ENCODE peak calls at places on chromosomes 16 and 17, in six cellular contexts. A, D, S, C, Z and L are unnamed samples.

GRCh38 chr17:6437466-6437865 is 2.5 kb upstream of the AIPL1 start:
- DNase-seq in D (no peak), C (no peak), Z (no peak), S (no peak), A (no peak), L (no peak)

GRCh38 chr17:42436401-42436800 is 13.3 kb upstream of the CAVIN1 start:
- DNase-seq in S (no peak), C (no peak), Z (no peak), D (peak), A (no peak), L (no peak)

GRCh38 chr16:57797216-57797525 is 5.1 kb downstream of the KIFC3 start:
- DNase-seq in A (no peak), S (no peak), C (no peak), D (no peak), Z (no peak), L (no peak)

GRCh38 chr17:27466748-27467375 is 10.6 kb downstream of the KSR1 start:
- DNase-seq in Z (no peak), C (peak), A (peak), S (no peak), D (no peak), L (peak)

GRCh38 chr17:74514632-74515035 is 16.6 kb downstream of the CD300LB start:
- DNase-seq in S (no peak), C (no peak), D (no peak), A (no peak), Z (peak), L (no peak)

GRCh38 chr16:75114179-75114945 is 2.2 kb downstream of the LDHD start:
- DNase-seq in C (no peak), S (no peak), Z (no peak), A (no peak), D (no peak), L (no peak)

GRCh38 chr17:7839890-7840260 is 5.9 kb downstream of the KDM6B start:
- DNase-seq in C (no peak), A (no peak), D (peak), Z (no peak), S (no peak), L (no peak)

GRCh38 chr17:30554839-30555751 is 77.9 kb downstream of the GOSR1 start:
- DNase-seq in C (no peak), D (peak), Z (no peak), S (peak), A (no peak), L (no peak)

GRCh38 chr16:5314377-5314776 is 216.8 kb upstream of the EEF2KMT start:
- DNase-seq in Z (no peak), D (no peak), S (no peak), C (no peak), A (no peak), L (no peak)

GRCh38 chr17:81926451-81927144 is 937 bp downstream of the MAFG start:
- DNase-seq in D (peak), C (no peak), S (no peak), A (peak), Z (peak), L (peak)

GRCh38 chr17:44279586-44280344 is 11.8 kb upstream of the SLC4A1 start:
- DNase-seq in Z (peak), C (peak), D (peak), A (no peak), S (peak), L (no peak)

DNA sequence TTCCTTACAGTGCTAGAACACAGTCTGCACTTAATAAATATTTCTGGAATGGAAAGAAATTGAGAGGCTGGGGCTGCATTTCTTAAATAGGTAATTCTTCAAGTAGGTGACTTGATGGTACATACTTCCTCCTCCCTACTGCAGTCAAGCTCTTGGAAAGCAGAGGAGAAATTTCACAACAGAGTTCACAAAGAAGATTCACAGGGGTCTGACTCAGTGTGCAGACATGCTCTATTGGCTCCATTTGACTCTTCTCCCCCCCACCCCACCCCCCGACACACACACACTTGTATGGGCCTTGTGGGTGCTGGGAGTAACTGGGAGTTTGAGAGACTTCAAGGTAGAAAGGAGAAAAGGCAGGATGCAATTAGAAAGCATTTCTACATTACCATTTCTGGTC is 6.2 kb upstream of the MYOCD start:
- DNase-seq in D (no peak), Z (no peak), C (no peak), A (no peak), S (no peak), L (no peak)
- TF ChIP-seq TAF1 in D (no peak), Z (no peak), C (no peak), A (no peak), S (no peak), L (no peak)

GRCh38 chr16:85449195-85449884 is 163.8 kb upstream of the GSE1 start:
- DNase-seq in A (no peak), C (no peak), S (no peak), D (peak), Z (no peak), L (no peak)

GRCh38 chr16:85447657-85448313 is 165.3 kb upstream of the GSE1 start:
- DNase-seq in S (no peak), Z (no peak), D (no peak), C (no peak), A (no peak), L (no peak)

GRCh38 chr16:85449885-85450245 is 163.3 kb upstream of the GSE1 start:
- DNase-seq in Z (no peak), A (no peak), D (no peak), C (no peak), S (no peak), L (no peak)

GRCh38 chr16:85446846-85447656 is 166.1 kb upstream of the GSE1 start:
- DNase-seq in Z (no peak), A (no peak), C (peak), S (no peak), D (no peak), L (no peak)

DNA sequence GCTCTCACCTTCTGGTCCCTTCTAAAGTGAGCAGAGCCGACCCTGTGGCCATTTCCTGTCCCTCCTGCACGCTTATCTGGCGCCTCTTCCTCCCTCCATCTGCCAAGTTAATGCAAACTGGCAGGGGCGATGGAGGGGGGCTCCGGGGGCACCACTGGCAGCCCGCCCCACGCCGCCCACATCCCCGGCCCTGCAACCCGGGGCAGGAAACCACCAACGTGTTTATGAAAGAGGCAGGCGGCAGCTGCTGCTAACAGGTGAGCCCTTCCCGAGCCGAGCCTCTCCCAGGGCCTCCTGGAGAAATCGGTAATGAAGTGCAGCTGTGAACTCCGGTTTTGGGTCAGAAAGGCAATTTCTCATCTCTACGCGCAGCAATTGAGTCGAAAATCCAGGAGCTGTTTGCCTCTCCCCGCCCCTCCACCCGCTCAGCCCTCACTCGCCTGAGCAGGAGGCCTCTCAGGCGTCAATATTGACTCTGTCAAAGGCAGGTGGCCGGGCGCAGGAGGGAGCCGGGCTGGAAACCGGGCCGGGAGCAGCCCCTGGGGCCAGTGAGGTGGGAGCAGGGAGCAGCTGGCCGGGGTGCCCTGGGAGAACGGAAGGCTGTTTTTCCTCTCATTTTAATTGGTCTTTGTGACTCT is 164.4 kb upstream of the GSE1 start:
- DNase-seq in A (no peak), Z (no peak), D (peak), C (no peak), S (no peak), L (no peak)
- TF ChIP-seq POLR2AphosphoS5 in A (no peak), Z (no peak), D (no peak), C (no peak), S (no peak), L (no peak)

DNA sequence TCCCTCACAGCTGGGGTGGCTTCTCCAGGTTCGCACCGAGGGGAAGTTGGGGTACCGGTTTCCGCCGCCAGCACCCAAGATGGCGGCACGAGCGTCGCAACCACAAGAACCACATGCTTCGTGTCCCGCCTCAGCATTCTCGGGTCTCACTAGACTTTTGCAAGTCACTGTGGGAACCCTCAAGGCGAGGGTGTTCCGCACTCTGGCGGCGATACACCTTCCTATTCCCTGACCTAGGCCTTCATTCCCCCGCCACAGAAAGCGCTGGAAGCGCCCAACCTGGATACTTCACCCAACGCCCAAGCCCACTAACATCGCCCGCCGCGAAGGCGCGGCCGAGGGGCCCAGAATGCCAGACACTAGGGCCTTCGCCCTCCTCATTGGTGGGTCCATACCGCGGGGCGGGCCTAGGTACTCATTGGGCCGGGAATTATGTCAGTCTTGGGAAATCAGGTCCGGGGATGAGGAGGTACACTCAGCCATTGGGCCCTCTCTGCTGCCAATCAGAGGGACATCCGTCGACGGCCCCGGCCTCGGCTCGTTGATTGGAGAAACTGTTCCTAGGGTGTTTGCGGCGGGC is 328 bp upstream of the NFE2L1 start:
- DNase-seq in D (peak), S (peak), C (peak), Z (peak), A (peak), L (peak)
- TF ChIP-seq POLR2A in D (peak), S (peak), C (peak), Z (peak), A (peak), L (peak)

GRCh38 chr17:5123343-5124124 is 7.7 kb downstream of the USP6 start:
- DNase-seq in D (no peak), A (no peak), S (no peak), C (no peak), Z (no peak), L (no peak)
- TF ChIP-seq TAF1 in D (no peak), A (no peak), S (no peak), C (no peak), Z (no peak), L (no peak)

GRCh38 chr17:28718317-28718672 is 627 bp upstream of the RAB34 start:
- DNase-seq in A (no peak), Z (no peak), C (no peak), D (no peak), S (no peak), L (no peak)

GRCh38 chr17:28716740-28717577 is 709 bp downstream of the RAB34 start:
- DNase-seq in D (no peak), Z (no peak), A (no peak), S (no peak), C (no peak), L (no peak)

GRCh38 chr17:28718990-28719433 is 773 bp upstream of the RPL23A start:
- DNase-seq in S (no peak), D (no peak), Z (no peak), C (no peak), A (no peak), L (no peak)

GRCh38 chr17:28715217-28715616 is 2.5 kb downstream of the RAB34 start:
- DNase-seq in D (no peak), Z (no peak), A (no peak), C (no peak), S (no peak), L (no peak)

GRCh38 chr17:28717578-28718316 is at the start of gene RAB34:
- DNase-seq in Z (no peak), S (peak), A (no peak), D (no peak), C (no peak), L (no peak)
- TF ChIP-seq POLR2AphosphoS5 in Z (no peak), S (peak), A (no peak), D (no peak), C (no peak), L (no peak)

GRCh38 chr17:62916684-62917571 is 49.1 kb upstream of the TANC2 start:
- DNase-seq in A (no peak), D (no peak), S (no peak), C (no peak), Z (peak), L (no peak)
- TF ChIP-seq POLR2A in A (no peak), D (no peak), S (no peak), C (no peak), Z (no peak), L (no peak)

GRCh38 chr16:47492428-47493357 is 31.6 kb downstream of the PHKB start:
- DNase-seq in C (peak), Z (peak), D (peak), A (no peak), S (no peak), L (peak)
- TF ChIP-seq TAF1 in C (peak), Z (peak), D (peak), A (peak), S (no peak), L (peak)

GRCh38 chr17:47956818-47957590 is 679 bp downstream of the PRR15L start:
- DNase-seq in A (no peak), D (peak), C (no peak), S (no peak), Z (no peak), L (no peak)
- TF ChIP-seq POLR2AphosphoS5 in A (no peak), D (peak), C (no peak), S (no peak), Z (no peak), L (no peak)

DNA sequence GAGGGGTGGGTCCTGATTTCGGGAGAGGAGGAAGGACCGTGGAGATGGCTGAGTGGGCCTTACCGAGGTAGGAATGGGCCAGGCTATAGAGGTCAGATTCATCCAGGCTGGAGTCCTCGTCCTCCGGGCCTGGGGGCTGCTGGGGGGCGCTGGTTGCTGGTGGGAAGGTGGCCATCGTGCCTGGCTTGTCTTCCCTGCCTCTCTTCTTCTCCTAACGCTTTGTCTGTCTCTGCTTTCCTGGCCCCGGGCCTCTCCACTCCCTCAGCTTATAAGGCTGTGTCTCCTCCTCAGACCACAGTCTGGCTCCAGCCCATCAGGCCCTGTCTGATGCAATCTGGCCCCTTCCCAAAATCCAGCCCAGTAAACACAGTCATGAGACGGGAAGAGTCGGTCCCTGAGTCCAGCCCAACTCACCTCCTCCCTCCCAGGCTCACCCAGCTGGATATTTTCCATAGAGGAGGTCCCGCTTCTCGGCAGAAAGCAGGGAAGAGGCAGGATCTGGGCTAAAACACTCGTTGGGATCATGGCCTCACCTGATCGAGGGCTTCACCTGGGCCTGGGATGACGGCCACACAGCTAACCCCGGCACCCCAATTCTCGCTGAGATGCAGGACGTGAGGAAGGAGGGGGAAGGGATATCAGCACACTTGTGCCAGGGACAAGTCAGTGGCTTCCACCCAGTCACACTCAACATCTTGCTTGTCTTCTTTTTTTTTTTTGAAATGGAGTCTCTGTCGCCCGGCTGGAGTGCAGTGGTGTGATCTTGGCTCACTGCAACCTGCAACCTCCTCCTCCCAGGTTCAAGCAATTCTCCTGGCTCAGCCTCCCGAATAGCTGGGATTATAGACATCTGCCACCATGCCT is at the start of gene NUPR1:
- DNase-seq in D (peak), A (no peak), Z (no peak), S (no peak), C (no peak), L (no peak)
- TF ChIP-seq POLR2A in D (peak), A (no peak), Z (no peak), S (no peak), C (no peak), L (no peak)